ENCODE peak calls at places on chromosomes 7 and 10, in nine cellular contexts. E, R, U, H, D, I, P, V and K are unnamed samples.

GRCh38 chr7:19713676-19714075 is 4.8 kb upstream of the POLR1F start:
- DNase-seq in E (peak), R (no peak), U (no peak), H (peak), D (peak), I (no peak), P (peak), V (peak), K (no peak)

GRCh38 chr7:44131173-44132009 is 8.0 kb upstream of the POLD2 start:
- DNase-seq in E (no peak), R (no peak), U (no peak), H (peak), D (peak), I (no peak), P (peak), V (peak), K (no peak)

GRCh38 chr7:5652829-5653228 is 128.6 kb downstream of the RNF216 start:
- DNase-seq in E (no peak), R (no peak), U (no peak), H (no peak), D (no peak), I (no peak), P (no peak), V (no peak), K (no peak)

GRCh38 chr7:143285454-143285756 is 647 bp downstream of the TMEM139 start:
- DNase-seq in E (no peak), R (no peak), U (no peak), H (no peak), D (no peak), I (no peak), P (no peak), V (no peak), K (no peak)

GRCh38 chr7:110522061-110522750 is 568.7 kb upstream of the LRRN3 start:
- DNase-seq in E (no peak), R (no peak), U (no peak), H (no peak), D (no peak), I (no peak), P (peak), V (no peak), K (no peak)

GRCh38 chr10:86366033-86366901 is at the start of gene GRID1:
- DNase-seq in E (no peak), R (peak), U (peak), H (no peak), D (peak), I (peak), P (peak), V (no peak), K (no peak)

GRCh38 chr10:86979977-86980448 is 11.7 kb downstream of the ADIRF start:
- DNase-seq in E (no peak), R (no peak), U (peak), H (no peak), D (peak), I (no peak), P (no peak), V (no peak), K (peak)

GRCh38 chr10:108082596-108082995 is 918.1 kb upstream of the SORCS1 start:
- DNase-seq in E (no peak), R (no peak), U (no peak), H (no peak), D (no peak), I (no peak), P (no peak), V (no peak), K (no peak)

GRCh38 chr7:155593455-155594162 is 47.2 kb upstream of the CNPY1 start:
- DNase-seq in E (no peak), R (no peak), U (peak), H (no peak), D (no peak), I (no peak), P (no peak), V (no peak), K (no peak)

GRCh38 chr7:131605280-131605878 is 49.0 kb upstream of the PODXL start:
- DNase-seq in E (no peak), R (no peak), U (no peak), H (no peak), D (no peak), I (no peak), P (no peak), V (no peak), K (no peak)

GRCh38 chr7:153061913-153062528 is 302.5 kb downstream of the ACTR3B start:
- DNase-seq in E (no peak), R (no peak), U (no peak), H (peak), D (peak), I (no peak), P (no peak), V (no peak), K (no peak)

GRCh38 chr7:25789701-25790240 is 362.2 kb upstream of the NFE2L3 start:
- DNase-seq in E (no peak), R (no peak), U (no peak), H (no peak), D (no peak), I (no peak), P (peak), V (no peak), K (no peak)

GRCh38 chr7:3537210-3537875 is 236.3 kb downstream of the SDK1 start:
- DNase-seq in E (no peak), R (no peak), U (no peak), H (peak), D (peak), I (no peak), P (peak), V (no peak), K (no peak)

GRCh38 chr10:132715791-132716680 is 69.9 kb downstream of the NKX6-2 start:
- DNase-seq in E (no peak), R (no peak), U (peak), H (no peak), D (no peak), I (no peak), P (no peak), V (no peak), K (peak)

GRCh38 chr10:112778579-112778978 is 171.5 kb upstream of the TCF7L2 start:
- DNase-seq in E (no peak), R (no peak), U (no peak), H (peak), D (peak), I (no peak), P (no peak), V (no peak), K (no peak)

GRCh38 chr7:105975770-105976428 is 12.8 kb downstream of the CDHR3 start:
- DNase-seq in E (no peak), R (no peak), U (no peak), H (peak), D (no peak), I (no peak), P (no peak), V (peak), K (no peak)

GRCh38 chr7:4809091-4809591 is 33.7 kb downstream of the AP5Z1 start:
- DNase-seq in E (no peak), R (no peak), U (no peak), H (no peak), D (no peak), I (no peak), P (no peak), V (no peak), K (peak)

GRCh38 chr7:680411-681127 is 45.9 kb upstream of the DNAAF5 start:
- DNase-seq in E (no peak), R (no peak), U (peak), H (no peak), D (no peak), I (no peak), P (no peak), V (no peak), K (no peak)

GRCh38 chr10:24374134-24374915 is 165.4 kb downstream of the KIAA1217 start:
- DNase-seq in E (no peak), R (no peak), U (no peak), H (no peak), D (no peak), I (no peak), P (no peak), V (no peak), K (no peak)

GRCh38 chr7:136045992-136046391 is 68.8 kb upstream of the MTPN start:
- DNase-seq in E (no peak), R (no peak), U (no peak), H (no peak), D (peak), I (peak), P (no peak), V (no peak), K (no peak)

GRCh38 chr10:28912017-28912783 is 234.9 kb downstream of the BAMBI start:
- DNase-seq in E (no peak), R (no peak), U (no peak), H (no peak), D (no peak), I (no peak), P (no peak), V (no peak), K (no peak)

GRCh38 chr10:4758256-4758655 is 67.8 kb upstream of the AKR1E2 start:
- DNase-seq in E (no peak), R (no peak), U (no peak), H (peak), D (no peak), I (no peak), P (no peak), V (no peak), K (no peak)

GRCh38 chr10:26650406-26650805 is 47.1 kb upstream of the PDSS1 start:
- DNase-seq in E (no peak), R (no peak), U (no peak), H (no peak), D (no peak), I (no peak), P (no peak), V (no peak), K (no peak)

GRCh38 chr7:23458044-23458443 is 12.2 kb downstream of the IGF2BP3 start:
- DNase-seq in E (no peak), R (no peak), U (no peak), H (no peak), D (no peak), I (no peak), P (no peak), V (no peak), K (no peak)

GRCh38 chr10:76308946-76309529 is 877.6 kb downstream of the LRMDA start:
- DNase-seq in E (no peak), R (no peak), U (no peak), H (no peak), D (no peak), I (no peak), P (peak), V (no peak), K (no peak)

GRCh38 chr10:75129537-75129936 is 18.1 kb downstream of the SAMD8 start:
- DNase-seq in E (no peak), R (no peak), U (no peak), H (no peak), D (no peak), I (no peak), P (no peak), V (no peak), K (no peak)

GRCh38 chr7:71173955-71174354 is 42.0 kb downstream of the GALNT17 start:
- DNase-seq in E (no peak), R (no peak), U (no peak), H (no peak), D (peak), I (peak), P (peak), V (no peak), K (no peak)

GRCh38 chr7:505171-505570 is 14.5 kb downstream of the PDGFA start:
- DNase-seq in E (no peak), R (no peak), U (peak), H (no peak), D (no peak), I (no peak), P (no peak), V (no peak), K (peak)

GRCh38 chr10:75111906-75112703 is 649 bp downstream of the SAMD8 start:
- DNase-seq in E (no peak), R (peak), U (peak), H (peak), D (peak), I (peak), P (peak), V (no peak), K (peak)

GRCh38 chr10:15824498-15824897 is 35.8 kb downstream of the MINDY3 start:
- DNase-seq in E (no peak), R (no peak), U (no peak), H (peak), D (no peak), I (no peak), P (peak), V (no peak), K (no peak)

GRCh38 chr7:141011443-141011842 is 3.3 kb downstream of the MRPS33 start:
- DNase-seq in E (no peak), R (no peak), U (no peak), H (no peak), D (no peak), I (no peak), P (no peak), V (no peak), K (no peak)